ENCODE peak calls at places on chromosomes 5 and 9, in eight cellular contexts. B, E, L, N, Y, G, T and V are unnamed samples.

GRCh38 chr9:101443358-101443757 is 7.8 kb upstream of the ALDOB start:
- DNase-seq in B (no peak), E (peak; percentile 95), L (no peak), N (no peak), Y (no peak), G (no peak), T (peak; percentile 69), V (no peak)

GRCh38 chr5:150488519-150489357 is 19.2 kb upstream of the NDST1 start:
- DNase-seq in B (peak; percentile 8), E (peak; percentile 78), L (peak; percentile 62), N (peak; percentile 65), Y (no peak), G (no peak), T (peak; percentile 86), V (no peak)

GRCh38 chr9:34139477-34140146 is 13.1 kb upstream of the DCAF12 start:
- DNase-seq in B (no peak), E (peak; percentile 85), L (no peak), N (peak; percentile 92), Y (no peak), G (no peak), T (no peak), V (no peak)

GRCh38 chr9:113275147-113276131 is at the start of the genes CDC26 and PRPF4:
- DNase-seq in B (peak; percentile 95), E (peak; percentile 96), L (peak; percentile 97), N (peak; percentile 99), Y (peak; percentile 98), G (peak; percentile 93), T (peak; percentile 99), V (peak; percentile 95)

GRCh38 chr5:173326501-173326960 is 1.7 kb downstream of the STC2 start:
- DNase-seq in B (no peak), E (no peak), L (no peak), N (peak; percentile 89), Y (no peak), G (no peak), T (no peak), V (no peak)

GRCh38 chr9:120528834-120529233 is 51.1 kb downstream of the CDK5RAP2 start:
- DNase-seq in B (no peak), E (no peak), L (no peak), N (no peak), Y (no peak), G (no peak), T (no peak), V (no peak)

GRCh38 chr9:136784997-136785361 is 6.2 kb upstream of the TMEM141 start:
- DNase-seq in B (no peak), E (no peak), L (no peak), N (no peak), Y (no peak), G (no peak), T (no peak), V (no peak)

GRCh38 chr5:176639981-176640380 is 7.3 kb upstream of the TSPAN17 start:
- DNase-seq in B (no peak), E (peak; percentile 38), L (no peak), N (no peak), Y (no peak), G (no peak), T (peak; percentile 84), V (no peak)

GRCh38 chr5:180069589-180070247 is 1.8 kb downstream of the RNF130 start:
- DNase-seq in B (no peak), E (no peak), L (peak; percentile 60), N (peak; percentile 34), Y (no peak), G (peak; percentile 29), T (no peak), V (no peak)

GRCh38 chr5:96031811-96032261 is 70.2 kb upstream of the ELL2 start:
- DNase-seq in B (no peak), E (no peak), L (no peak), N (peak; percentile 74), Y (peak; percentile 50), G (no peak), T (no peak), V (no peak)

GRCh38 chr9:97696025-97696822 is 916 bp downstream of the XPA start:
- DNase-seq in B (no peak), E (no peak), L (no peak), N (peak; percentile 38), Y (no peak), G (no peak), T (no peak), V (no peak)

GRCh38 chr9:69471433-69471832 is 146.4 kb downstream of the ENTREP1 start:
- DNase-seq in B (no peak), E (no peak), L (no peak), N (peak; percentile 30), Y (no peak), G (no peak), T (no peak), V (no peak)

GRCh38 chr9:104987743-104988142 is 59.8 kb upstream of the ABCA1 start:
- DNase-seq in B (no peak), E (no peak), L (no peak), N (no peak), Y (no peak), G (no peak), T (no peak), V (no peak)

GRCh38 chr5:3310551-3311340 is 284.9 kb upstream of the IRX1 start:
- DNase-seq in B (no peak), E (peak; percentile 61), L (no peak), N (peak; percentile 1), Y (no peak), G (no peak), T (no peak), V (no peak)

GRCh38 chr9:129289883-129290282 is 111.8 kb upstream of the IER5L start:
- DNase-seq in B (no peak), E (no peak), L (peak; percentile 4), N (no peak), Y (no peak), G (no peak), T (peak; percentile 20), V (no peak)

GRCh38 chr5:144468542-144468941 is 297.9 kb downstream of the KCTD16 start:
- DNase-seq in B (no peak), E (no peak), L (no peak), N (no peak), Y (no peak), G (no peak), T (no peak), V (no peak)

GRCh38 chr9:37963936-37964739 is 60.2 kb upstream of the SLC25A51 start:
- DNase-seq in B (no peak), E (peak; percentile 79), L (peak; percentile 85), N (peak; percentile 98), Y (no peak), G (no peak), T (no peak), V (no peak)

GRCh38 chr5:180908400-180908799 is 9.4 kb downstream of the BTNL8 start:
- DNase-seq in B (no peak), E (no peak), L (no peak), N (no peak), Y (no peak), G (no peak), T (no peak), V (no peak)

GRCh38 chr5:156199045-156199444 is 127.9 kb upstream of the SGCD start:
- DNase-seq in B (no peak), E (no peak), L (no peak), N (no peak), Y (no peak), G (no peak), T (no peak), V (no peak)

GRCh38 chr5:109803854-109804253 is 114.1 kb downstream of the MAN2A1 start:
- DNase-seq in B (no peak), E (no peak), L (no peak), N (no peak), Y (no peak), G (no peak), T (no peak), V (no peak)

GRCh38 chr5:168260353-168261211 is 30.9 kb upstream of the WWC1 start:
- DNase-seq in B (no peak), E (no peak), L (no peak), N (no peak), Y (no peak), G (no peak), T (no peak), V (no peak)

GRCh38 chr5:16413461-16413860 is 52.1 kb downstream of the ZNF622 start:
- DNase-seq in B (no peak), E (no peak), L (no peak), N (no peak), Y (no peak), G (no peak), T (no peak), V (no peak)

GRCh38 chr5:15234366-15234765 is 265.6 kb upstream of the FBXL7 start:
- DNase-seq in B (no peak), E (no peak), L (no peak), N (peak; percentile 27), Y (no peak), G (no peak), T (no peak), V (no peak)

GRCh38 chr5:156594406-156594805 is 255.7 kb upstream of the PPP1R2B start:
- DNase-seq in B (no peak), E (no peak), L (no peak), N (no peak), Y (no peak), G (no peak), T (no peak), V (no peak)

GRCh38 chr5:27010646-27011045 is 27.7 kb downstream of the CDH9 start:
- DNase-seq in B (no peak), E (no peak), L (no peak), N (no peak), Y (no peak), G (no peak), T (no peak), V (no peak)